ENCODE peak calls at places on chromosomes 5 and 9, in ten cellular contexts. V is foreskin keratinocyte, J is body of pancreas, C is left ventricle myocardium inferior, K is lower lobe of right lung, T is fibroblast of lung, E is H9, I is sigmoid colon, A is osteoblast, B is kidney. Q is an unnamed sample.

GRCh38 chr5:145345883-145346282 is 489.3 kb downstream of the PRELID2 start:
- DNase-seq in B (no peak), V (no peak), E (no peak), T (peak; percentile 41), J (no peak), I (no peak), K (no peak), A (no peak), C (no peak), Q (no peak)

GRCh38 chr5:169286572-169287325 is 14.2 kb downstream of the SLIT3 start:
- DNase-seq in T (no peak), B (no peak), C (peak; percentile 38), I (no peak), V (no peak), K (no peak), J (no peak), E (no peak), A (no peak), Q (no peak)

GRCh38 chr5:179138568-179138925 is 78.4 kb downstream of the ZNF354C start:
- DNase-seq in K (peak; percentile 28), J (no peak), C (no peak), E (no peak), A (no peak), T (no peak), B (no peak), V (no peak), I (no peak), Q (no peak)

GRCh38 chr5:130141689-130142320 is 237.5 kb downstream of the CHSY3 start:
- DNase-seq in I (no peak), A (no peak), C (no peak), E (peak; percentile 64), J (no peak), T (peak; percentile 42), V (no peak), B (no peak), K (no peak), Q (no peak)

GRCh38 chr9:78614892-78615291 is 318.0 kb downstream of the PSAT1 start:
- DNase-seq in C (no peak), T (peak; percentile 17), K (no peak), J (no peak), E (no peak), B (no peak), V (no peak), A (no peak), I (no peak), Q (no peak)

GRCh38 chr9:18405240-18405639 is 68.7 kb upstream of the ADAMTSL1 start:
- DNase-seq in A (peak; percentile 13), K (no peak), B (no peak), T (no peak), V (no peak), C (no peak), J (no peak), E (no peak), I (no peak), Q (no peak)

GRCh38 chr5:123131805-123132204 is 42.8 kb downstream of the PRDM6 start:
- DNase-seq in T (no peak), B (no peak), A (no peak), C (no peak), K (no peak), V (no peak), E (no peak), I (no peak), J (no peak), Q (no peak)

GRCh38 chr5:33852837-33853236 is 39.0 kb downstream of the ADAMTS12 start:
- DNase-seq in C (no peak), V (no peak), T (no peak), E (no peak), B (peak; percentile 59), J (no peak), K (no peak), I (no peak), A (no peak), Q (no peak)

GRCh38 chr9:132008871-132009812 is 70.5 kb downstream of the MED27 start:
- DNase-seq in V (peak; percentile 64), B (no peak), K (no peak), T (no peak), I (no peak), C (no peak), A (no peak), E (no peak), J (no peak), Q (no peak)

GRCh38 chr5:3339798-3340115 is 255.9 kb upstream of the IRX1 start:
- DNase-seq in C (no peak), B (no peak), A (no peak), E (no peak), I (peak; percentile 25), V (no peak), J (no peak), K (no peak), T (no peak), Q (no peak)

GRCh38 chr9:682633-683508 is 158.6 kb upstream of the DMRT1 start:
- DNase-seq in E (no peak), A (no peak), B (no peak), K (no peak), T (peak; percentile 35), C (no peak), V (no peak), J (peak; percentile 79), I (no peak), Q (peak; percentile 81)

GRCh38 chr5:27308151-27308550 is 269.8 kb upstream of the CDH9 start:
- DNase-seq in J (no peak), C (no peak), T (no peak), E (no peak), B (no peak), K (no peak), I (no peak), V (peak; percentile 74), A (no peak), Q (no peak)

GRCh38 chr5:34563951-34564705 is 92.0 kb upstream of the RAI14 start:
- DNase-seq in T (peak; percentile 75), K (no peak), B (peak; percentile 81), A (peak; percentile 90), I (no peak), E (no peak), J (peak; percentile 16), C (peak; percentile 20), V (no peak), Q (peak; percentile 49)

GRCh38 chr9:127424669-127424986 is 446 bp downstream of the ZNF79 start:
- DNase-seq in V (no peak), T (no peak), A (no peak), J (no peak), E (no peak), C (no peak), K (no peak), B (no peak), I (no peak), Q (no peak)

GRCh38 chr9:4630836-4631235 is 31.3 kb upstream of the PLPP6 start:
- DNase-seq in K (no peak), T (no peak), V (no peak), J (no peak), C (no peak), A (no peak), B (no peak), I (no peak), E (no peak), Q (no peak)

GRCh38 chr5:61333351-61334223 is 1.5 kb downstream of the ZSWIM6 start:
- DNase-seq in E (no peak), A (peak; percentile 83), J (peak; percentile 42), C (peak; percentile 47), B (peak; percentile 86), V (no peak), T (no peak), I (peak; percentile 73), K (peak; percentile 80), Q (peak; percentile 51)

GRCh38 chr5:160463775-160464465 is 42.3 kb downstream of the PTTG1 start:
- DNase-seq in I (no peak), A (peak; percentile 83), K (no peak), J (no peak), T (peak; percentile 62), E (no peak), B (no peak), C (no peak), V (peak; percentile 14), Q (no peak)
- H3K4me1 ChIP-seq in I (peaks cover 24% of the 10 kb centered on the region), A (peaks cover 44% of the 10 kb centered on the region), K (peaks cover 15% of the 10 kb centered on the region), J (peaks cover 37% of the 10 kb centered on the region), T (peaks cover 3% of the 10 kb centered on the region), E (no peaks in the 10 kb centered on the region), B (no peaks in the 10 kb centered on the region), C (peaks cover 21% of the 10 kb centered on the region), V (peaks cover 3% of the 10 kb centered on the region), Q (peaks cover 18% of the 10 kb centered on the region)

DNA sequence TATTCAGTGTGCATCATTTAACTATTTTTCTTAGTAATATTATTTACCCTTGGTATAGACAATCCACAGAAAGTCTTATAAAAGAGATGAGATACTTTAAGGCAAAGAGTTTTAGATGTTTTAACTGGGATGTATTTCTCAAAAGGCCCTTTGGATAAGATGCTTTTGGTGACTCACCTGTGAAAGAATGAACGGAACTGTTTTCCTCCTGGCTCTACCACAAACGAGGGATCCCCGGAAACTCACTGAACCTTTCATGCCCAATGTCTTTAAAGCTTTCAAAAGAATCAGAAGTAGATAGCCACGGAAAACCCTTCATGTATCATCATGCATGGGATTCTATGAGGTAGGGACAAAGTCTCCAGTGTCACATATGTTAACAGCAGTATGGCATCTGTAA is 1.6 kb downstream of the ZNF782 start:
- DNase-seq in I (no peak), K (no peak), E (no peak), J (no peak), C (no peak), T (no peak), V (no peak), B (no peak), A (no peak), Q (no peak)
- H3K4me1 ChIP-seq in I (peaks cover 35% of the 10 kb centered on the region), K (peaks cover 29% of the 10 kb centered on the region), E (no peaks in the 10 kb centered on the region), J (peaks cover 49% of the 10 kb centered on the region), C (peaks cover 39% of the 10 kb centered on the region), T (peaks cover 4% of the 10 kb centered on the region), V (peaks cover 11% of the 10 kb centered on the region), B (peaks cover 9% of the 10 kb centered on the region), A (peaks cover 20% of the 10 kb centered on the region), Q (peaks cover 51% of the 10 kb centered on the region)

GRCh38 chr5:76485511-76485910 is 82.4 kb downstream of the IQGAP2 start:
- DNase-seq in B (no peak), K (no peak), A (no peak), T (no peak), E (no peak), V (no peak), J (no peak), C (no peak), I (no peak), Q (no peak)
- H3K4me1 ChIP-seq in B (peaks cover 5% of the 10 kb centered on the region), K (no peaks in the 10 kb centered on the region), A (no peaks in the 10 kb centered on the region), T (no peaks in the 10 kb centered on the region), E (peaks cover 30% of the 10 kb centered on the region), V (no peaks in the 10 kb centered on the region), J (peaks cover 31% of the 10 kb centered on the region), C (no peaks in the 10 kb centered on the region), I (no peaks in the 10 kb centered on the region), Q (peaks cover 49% of the 10 kb centered on the region)

DNA sequence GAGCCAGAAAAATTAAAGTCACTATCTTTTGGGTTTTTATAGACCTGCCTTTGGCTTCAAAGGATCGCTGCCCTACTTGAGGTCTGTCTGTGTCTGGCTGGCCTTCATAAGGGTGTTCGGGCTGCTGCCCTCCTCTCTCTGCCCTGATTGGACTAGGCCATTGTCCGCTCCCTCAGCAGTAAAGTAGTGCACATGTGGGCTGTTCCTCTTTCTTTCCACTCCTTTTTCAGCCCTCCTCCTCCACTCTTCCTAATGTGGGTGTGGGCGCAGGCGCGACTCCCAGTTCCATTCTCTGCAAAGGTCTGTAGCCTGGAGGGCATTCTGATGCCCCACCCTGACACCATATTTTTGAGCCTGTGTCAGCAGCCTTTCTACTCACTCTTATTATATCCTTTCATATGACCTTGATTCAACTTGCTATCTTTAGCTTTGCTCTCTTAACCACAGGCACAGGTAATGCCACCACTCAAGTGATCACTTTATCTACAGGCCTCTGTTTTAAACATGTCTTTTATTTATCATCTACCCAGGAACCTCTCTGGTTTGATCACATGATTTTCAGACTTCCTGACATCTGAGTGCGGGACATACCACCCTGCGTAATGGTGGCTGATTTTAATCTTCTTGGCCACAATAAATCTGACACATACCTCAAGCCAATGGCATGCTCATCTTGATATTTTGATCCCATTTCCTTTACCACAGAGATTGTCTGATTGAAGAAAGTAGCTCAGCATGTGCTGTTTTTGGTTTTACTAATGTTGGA is 144.5 kb downstream of the AOPEP start:
- DNase-seq in V (peak; percentile 80), T (no peak), K (no peak), I (no peak), J (no peak), C (peak; percentile 65), E (no peak), A (no peak), B (no peak), Q (no peak)
- H3K4me1 ChIP-seq in V (peaks cover 59% of the 10 kb centered on the region), T (peaks cover 23% of the 10 kb centered on the region), K (peaks cover 73% of the 10 kb centered on the region), I (peaks cover 64% of the 10 kb centered on the region), J (peaks cover 40% of the 10 kb centered on the region), C (peaks cover 89% of the 10 kb centered on the region), E (peaks cover 1% of the 10 kb centered on the region), A (peaks cover 83% of the 10 kb centered on the region), B (peaks cover 34% of the 10 kb centered on the region), Q (peaks cover 37% of the 10 kb centered on the region)

Q was measured in stomach.